ENCODE peak calls at places on chromosomes 1 and 21, in seven cellular contexts. X is tibial nerve, B is left ventricle myocardium inferior, R is IMR-90, Y is PC-3, U is cardiac fibroblast, L is MM.1S. A is an unnamed sample.
A peak's percentile ranks its signal among the peaks of the same experiment; 100 is the strongest.

GRCh38 chr21:41079159-41079558 is 88.8 kb upstream of the BACE2 start:
- DNase-seq in X (no peak), B (no peak), R (no peak), Y (no peak), U (no peak), L (no peak), A (no peak)

GRCh38 chr1:51297401-51298321 is 32.7 kb downstream of the TTC39A start:
- DNase-seq in X (no peak), B (no peak), R (no peak), Y (no peak), U (no peak), L (no peak), A (no peak)

GRCh38 chr1:18134324-18135046 is 26.9 kb downstream of the IGSF21 start:
- DNase-seq in X (no peak), B (no peak), R (no peak), Y (no peak), U (no peak), L (no peak), A (no peak)

GRCh38 chr1:68178821-68179490 is 53.4 kb downstream of the WLS start:
- DNase-seq in X (no peak), B (no peak), R (peak; percentile 68), Y (peak; percentile 72), U (peak; percentile 81), L (peak; percentile 81), A (no peak)

GRCh38 chr1:92017656-92018055 is 12.1 kb upstream of the EPHX4 start:
- DNase-seq in X (no peak), B (no peak), R (no peak), Y (no peak), U (no peak), L (no peak), A (no peak)

GRCh38 chr1:51569284-51570062 is 47.4 kb upstream of the OSBPL9 start:
- DNase-seq in X (no peak), B (no peak), R (peak; percentile 82), Y (peak; percentile 98), U (peak; percentile 80), L (peak; percentile 83), A (no peak)

GRCh38 chr1:67801903-67802302 is 31.4 kb downstream of the GNG12 start:
- DNase-seq in X (no peak), B (no peak), R (no peak), Y (no peak), U (no peak), L (no peak), A (no peak)

GRCh38 chr1:113928950-113929749 is at the start of gene HIPK1:
- DNase-seq in X (peak; percentile 86), B (peak; percentile 94), R (peak; percentile 82), Y (peak; percentile 85), U (peak; percentile 85), L (peak; percentile 71), A (peak; percentile 96)

GRCh38 chr1:150511551-150511950 is 3.6 kb downstream of the ECM1 start:
- DNase-seq in X (no peak), B (no peak), R (no peak), Y (no peak), U (no peak), L (no peak), A (no peak)

GRCh38 chr1:168980180-168980579 is 126.3 kb upstream of the ATP1B1 start:
- DNase-seq in X (no peak), B (no peak), R (no peak), Y (no peak), U (no peak), L (no peak), A (no peak)

GRCh38 chr1:6220236-6220635 is 14.3 kb downstream of the RNF207 start:
- DNase-seq in X (no peak), B (no peak), R (peak; percentile 49), Y (peak; percentile 99), U (no peak), L (no peak), A (no peak)

GRCh38 chr1:22142315-22143064 is 407 bp downstream of the WNT4 start:
- DNase-seq in X (no peak), B (no peak), R (no peak), Y (peak; percentile 30), U (peak; percentile 21), L (no peak), A (no peak)

GRCh38 chr1:47023268-47024137 is at the start of gene CYP4X1:
- DNase-seq in X (no peak), B (peak; percentile 68), R (no peak), Y (no peak), U (peak; percentile 23), L (no peak), A (peak; percentile 71)

GRCh38 chr1:117654485-117655219 is 48.8 kb downstream of the TENT5C start:
- DNase-seq in X (no peak), B (no peak), R (no peak), Y (peak; percentile 37), U (no peak), L (peak; percentile 93), A (no peak)

GRCh38 chr1:167247754-167248153 is 27.1 kb downstream of the POU2F1 start:
- DNase-seq in X (no peak), B (no peak), R (no peak), Y (no peak), U (no peak), L (no peak), A (no peak)

GRCh38 chr1:225880210-225880584 is 2.0 kb downstream of the TMEM63A start:
- DNase-seq in X (no peak), B (peak; percentile 45), R (no peak), Y (no peak), U (no peak), L (peak; percentile 58), A (no peak)
- H3K4me3 ChIP-seq in X (peak overlapping the region; percentile 9), B (peak overlapping the region; percentile 96), R (no peak overlapping the region), Y (peak overlapping the region; percentile 96), U (no peak overlapping the region), L (peak overlapping the region; percentile 79), A (peak overlapping the region; percentile 25)

GRCh38 chr1:156892190-156893047 is 1.1 kb upstream of the PEAR1 start:
- DNase-seq in X (peak; percentile 87), B (peak; percentile 94), R (peak; percentile 85), Y (peak; percentile 95), U (peak; percentile 90), L (peak; percentile 80), A (peak; percentile 94)

GRCh38 chr1:156894711-156895407 is 1.3 kb downstream of the PEAR1 start:
- DNase-seq in X (peak; percentile 52), B (peak; percentile 72), R (peak; percentile 30), Y (no peak), U (peak; percentile 63), L (no peak), A (peak; percentile 76)

GRCh38 chr1:156894001-156894400 is 483 bp downstream of the PEAR1 start:
- DNase-seq in X (no peak), B (no peak), R (no peak), Y (no peak), U (peak; percentile 32), L (no peak), A (no peak)

GRCh38 chr1:156895408-156895874 is 1.9 kb downstream of the PEAR1 start:
- DNase-seq in X (no peak), B (no peak), R (peak; percentile 27), Y (no peak), U (peak; percentile 59), L (no peak), A (peak; percentile 18)

DNA sequence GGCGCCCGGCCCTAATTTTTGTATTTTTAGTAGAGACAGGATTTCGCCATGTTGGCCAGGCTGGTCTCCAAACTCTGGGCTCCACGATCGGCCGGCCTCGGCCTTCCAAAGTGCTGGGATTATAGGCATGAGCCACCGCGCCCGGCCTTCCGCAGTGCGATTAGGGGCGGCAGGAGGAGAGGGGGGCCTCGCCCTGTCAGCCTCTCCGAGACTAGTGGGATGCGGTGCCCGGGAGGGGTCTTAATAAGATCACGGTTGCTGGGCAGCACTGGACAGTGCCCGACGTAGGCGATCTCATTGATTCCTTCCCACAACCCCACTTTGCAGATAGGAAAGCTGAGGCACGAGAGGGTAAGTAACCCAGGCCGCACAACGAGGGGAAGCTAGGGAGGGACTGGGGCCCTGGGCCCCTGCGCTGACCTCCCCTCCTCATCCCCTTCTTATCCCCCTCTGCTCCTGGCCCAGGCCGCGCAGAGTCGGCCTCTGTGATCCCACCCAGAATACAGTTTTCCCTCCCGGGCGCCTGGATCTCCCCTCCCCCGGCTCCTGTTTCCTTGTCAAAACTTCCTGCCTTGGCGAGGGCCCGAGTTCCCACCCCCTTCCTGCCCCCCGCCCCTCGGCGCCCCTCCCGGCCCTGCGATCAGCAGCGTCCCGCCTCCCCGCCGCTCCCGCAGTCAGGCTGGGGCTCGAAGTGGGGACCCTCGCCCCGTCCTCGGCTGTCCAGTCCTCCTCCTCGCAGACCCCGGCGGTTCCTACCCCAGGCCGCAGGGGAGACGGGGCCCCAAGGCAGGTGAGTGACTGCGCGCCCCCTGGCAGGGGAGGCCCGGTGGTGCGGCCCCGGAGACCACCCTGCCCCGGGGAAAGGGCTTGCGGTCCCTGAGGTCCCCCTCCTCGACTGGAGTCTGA is at the start of gene PEAR1:
- DNase-seq in X (no peak), B (peak; percentile 79), R (peak; percentile 31), Y (no peak), U (peak; percentile 44), L (no peak), A (peak; percentile 88)
- TF ChIP-seq CTCF in X (no peak), B (no peak), R (peak; percentile 3), Y (no peak), U (no peak), L (no peak), A (peak; percentile 5)

DNA sequence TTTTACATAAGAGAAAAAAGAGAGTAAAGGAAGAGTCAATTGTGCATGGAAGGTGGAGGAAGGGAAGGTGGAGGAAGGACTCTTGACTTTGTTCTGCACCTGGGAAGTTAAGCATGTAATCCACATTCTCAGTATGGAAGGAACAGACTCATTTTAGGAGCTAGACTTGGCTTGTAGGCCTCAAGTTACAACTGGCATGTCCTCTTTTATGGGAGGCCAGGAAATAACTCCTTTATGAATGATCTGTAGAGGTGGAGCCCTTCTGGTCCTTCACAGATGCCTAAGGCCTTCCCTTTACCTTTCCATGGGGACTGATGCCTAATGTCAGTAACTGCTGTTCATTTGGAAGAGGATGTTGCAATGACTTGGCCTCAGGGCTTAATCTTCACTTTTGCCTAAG is 29.4 kb upstream of the CCSAP start:
- DNase-seq in X (no peak), B (no peak), R (no peak), Y (no peak), U (no peak), L (no peak), A (no peak)
- H3K4me3 ChIP-seq in X (no peak overlapping the region), B (no peak overlapping the region), R (no peak overlapping the region), Y (no peak overlapping the region), U (no peak overlapping the region), L (no peak overlapping the region), A (no peak overlapping the region)

DNA sequence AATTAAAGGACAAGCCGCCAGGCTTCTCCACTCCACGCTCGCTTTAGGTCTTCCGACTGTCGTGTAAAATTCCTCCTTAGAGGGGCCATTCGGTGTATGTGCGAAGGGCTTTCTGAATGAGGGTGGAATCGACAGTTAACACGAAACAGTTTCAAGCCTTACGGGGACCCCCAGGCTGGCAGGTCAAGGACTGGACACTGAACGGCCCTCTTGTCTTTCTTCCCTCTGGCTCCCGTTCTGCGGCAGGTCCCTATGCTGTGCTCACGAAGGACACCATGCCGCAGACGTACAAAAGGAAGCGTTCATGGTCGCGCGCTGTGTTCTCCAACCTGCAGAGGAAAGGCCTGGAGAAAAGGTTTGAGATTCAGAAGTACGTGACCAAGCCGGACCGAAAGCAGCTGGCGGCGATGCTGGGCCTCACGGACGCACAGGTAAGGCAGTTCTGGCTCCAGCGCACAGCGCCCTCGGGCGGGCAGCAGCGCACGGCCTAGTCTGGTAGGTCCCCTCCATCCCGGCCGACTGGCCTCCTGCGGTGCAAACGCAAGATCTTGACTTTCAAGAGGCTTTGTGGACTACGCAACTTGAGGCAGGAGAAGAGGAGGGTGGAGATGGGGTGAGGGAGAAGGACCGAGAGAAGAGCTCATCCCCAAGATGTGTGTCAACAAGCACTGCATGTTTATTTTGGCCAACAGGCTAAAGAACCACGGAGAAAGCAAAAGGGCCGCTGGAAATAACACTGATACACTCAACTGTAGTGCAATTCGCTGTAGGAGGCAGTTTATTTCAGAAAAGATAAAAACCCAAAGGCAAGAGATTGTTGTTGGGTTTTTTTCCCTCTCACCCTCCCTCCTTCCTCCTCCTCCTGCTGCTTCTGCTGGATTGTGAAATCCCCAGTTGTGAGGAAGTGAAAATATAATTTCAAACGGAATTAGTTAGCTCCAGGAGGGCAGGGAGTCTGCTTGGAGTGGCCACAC is 3.0 kb downstream of the HLX start:
- DNase-seq in X (no peak), B (no peak), R (peak; percentile 59), Y (no peak), U (peak; percentile 84), L (no peak), A (peak; percentile 42)
- TF ChIP-seq CTCF in X (no peak), B (peak; percentile 47), R (peak; percentile 40), Y (no peak), U (peak; percentile 39), L (no peak), A (peak; percentile 37)